ENCODE peak calls at places on chromosome X, in five cellular contexts. F is AG04450, E is HT-29, A is left ventricle myocardium inferior, N is astrocyte of the spinal cord. Y is an unnamed sample.

GRCh38 chrX:21524008-21524407 is 134.1 kb downstream of the KLHL34 start:
- DNase-seq in N (no peak), E (no peak), A (no peak), F (no peak), Y (peak; percentile 1)

GRCh38 chrX:109987884-109988283 is 15.0 kb upstream of the TMEM164 start:
- DNase-seq in N (no peak), A (no peak), E (no peak), F (no peak), Y (no peak)

GRCh38 chrX:45295587-45295986 is 94.9 kb upstream of the DIPK2B start:
- DNase-seq in F (no peak), E (peak; percentile 59), A (no peak), N (peak; percentile 50), Y (peak; percentile 35)

GRCh38 chrX:18574591-18574990 is 97.3 kb downstream of the RS1 start:
- DNase-seq in E (peak; percentile 18), A (peak; percentile 22), N (peak; percentile 73), F (peak; percentile 21), Y (peak; percentile 42)

GRCh38 chrX:139831689-139832456 is 101.0 kb downstream of the ATP11C start:
- DNase-seq in F (peak; percentile 18), E (no peak), A (no peak), N (peak; percentile 54), Y (peak; percentile 36)

GRCh38 chrX:154695913-154696312 is 42.5 kb upstream of the CTAG2 start:
- DNase-seq in F (no peak), A (no peak), E (no peak), N (no peak), Y (no peak)

GRCh38 chrX:132489256-132490085 is 633 bp upstream of the MBNL3 start:
- DNase-seq in A (peak; percentile 47), N (peak; percentile 29), F (no peak), E (peak; percentile 79), Y (peak; percentile 54)

GRCh38 chrX:66001596-66001995 is 38.3 kb downstream of the VSIG4 start:
- DNase-seq in E (no peak), A (no peak), F (no peak), N (no peak), Y (no peak)

GRCh38 chrX:79270401-79270800 is 96.7 kb downstream of the ITM2A start:
- DNase-seq in A (peak; percentile 21), F (no peak), E (peak; percentile 11), N (no peak), Y (no peak)

GRCh38 chrX:84188320-84188834 is 378 bp upstream of the RPS6KA6 start:
- DNase-seq in N (peak; percentile 57), F (peak; percentile 26), A (peak; percentile 14), E (peak; percentile 29), Y (peak; percentile 49)

GRCh38 chrX:25646156-25646555 is 492.0 kb upstream of the MAGEB18 start:
- DNase-seq in A (no peak), E (no peak), N (no peak), F (no peak), Y (no peak)

GRCh38 chrX:22652596-22652995 is 347.2 kb upstream of the DDX53 start:
- DNase-seq in E (peak; percentile 34), F (peak; percentile 8), N (peak; percentile 19), A (no peak), Y (peak; percentile 5)

GRCh38 chrX:129961180-129962083 is 21.0 kb upstream of the BCORL1 start:
- DNase-seq in E (peak; percentile 77), F (no peak), A (peak; percentile 44), N (no peak), Y (peak; percentile 60)

GRCh38 chrX:77785400-77785745 is 643 bp downstream of the ATRX start:
- DNase-seq in N (peak; percentile 18), A (no peak), E (peak; percentile 29), F (no peak), Y (peak; percentile 15)

GRCh38 chrX:49192722-49193328 is 6.7 kb upstream of the PRICKLE3 start:
- DNase-seq in A (no peak), E (peak; percentile 27), F (no peak), N (peak; percentile 12), Y (peak; percentile 50)

GRCh38 chrX:618761-619450 is 11.7 kb upstream of the SHOX start:
- DNase-seq in N (no peak), A (no peak), E (no peak), F (no peak), Y (no peak)

GRCh38 chrX:100685284-100685996 is 41.4 kb downstream of the SRPX2 start:
- DNase-seq in A (no peak), N (peak; percentile 78), F (peak; percentile 37), E (peak; percentile 94), Y (peak; percentile 67)

GRCh38 chrX:22748093-22748999 is 251.4 kb upstream of the DDX53 start:
- DNase-seq in F (no peak), N (peak; percentile 39), A (no peak), E (peak; percentile 77), Y (peak; percentile 46)

GRCh38 chrX:150502979-150503897 is 65.2 kb upstream of the MTM1 start:
- DNase-seq in A (no peak), F (no peak), E (no peak), N (no peak), Y (no peak)

GRCh38 chrX:148372925-148373324 is 127.5 kb upstream of the AFF2 start:
- DNase-seq in E (no peak), A (no peak), N (no peak), F (no peak), Y (no peak)

GRCh38 chrX:6026980-6027379 is 201.7 kb downstream of the NLGN4X start:
- DNase-seq in E (no peak), N (no peak), F (no peak), A (no peak), Y (no peak)

GRCh38 chrX:49276671-49277519 is 7.3 kb downstream of the PPP1R3F start:
- DNase-seq in E (no peak), A (no peak), N (no peak), F (no peak), Y (peak; percentile 4)

GRCh38 chrX:31555506-31555905 is 483.7 kb upstream of the FTHL17 start:
- DNase-seq in E (no peak), A (no peak), F (no peak), N (no peak), Y (no peak)

GRCh38 chrX:23840674-23841073 is 57.7 kb downstream of the SAT1 start:
- DNase-seq in F (no peak), E (no peak), N (no peak), A (no peak), Y (no peak)

GRCh38 chrX:102950908-102951866 is 14.1 kb downstream of the RAB40AL start:
- DNase-seq in F (no peak), E (peak; percentile 82), A (peak; percentile 13), N (peak; percentile 54), Y (peak; percentile 40)

GRCh38 chrX:102651242-102651967 is at the start of gene GPRASP1:
- DNase-seq in A (peak; percentile 64), E (no peak), F (no peak), N (peak; percentile 20), Y (no peak)

GRCh38 chrX:47234583-47234982 is 1.8 kb downstream of the USP11 start:
- DNase-seq in E (no peak), A (no peak), N (no peak), F (no peak), Y (peak; percentile 36)

GRCh38 chrX:100477468-100477867 is 67.4 kb upstream of the PCDH19 start:
- DNase-seq in F (no peak), A (no peak), E (no peak), N (no peak), Y (no peak)

GRCh38 chrX:42755820-42756219 is 22.1 kb downstream of the PPP1R2C start:
- DNase-seq in N (peak; percentile 68), F (no peak), E (peak; percentile 43), A (peak; percentile 26), Y (peak; percentile 58)

GRCh38 chrX:22109442-22109841 is 77.3 kb downstream of the PHEX start:
- DNase-seq in N (peak; percentile 20), A (no peak), F (no peak), E (peak; percentile 32), Y (peak; percentile 72)

GRCh38 chrX:17294561-17294960 is 80.4 kb upstream of the NHS start:
- DNase-seq in F (no peak), N (no peak), E (no peak), A (no peak), Y (no peak)

GRCh38 chrX:1323315-1323714 is 13.3 kb upstream of the IL3RA start:
- DNase-seq in F (no peak), N (no peak), E (peak; percentile 61), A (peak; percentile 36), Y (no peak)

Y was measured in epithelial cell of esophagus.